ENCODE peak calls at places on chromosomes 13 and 19, in five cellular contexts. D, O, B, K and Q are unnamed samples.

GRCh38 chr19:18683955-18684641 is 618 bp downstream of the CRTC1 start:
- DNase-seq in K (no peak), B (no peak), D (no peak), O (no peak), Q (no peak)

GRCh38 chr13:99086869-99087129 is 108.9 kb upstream of the DOCK9 start:
- DNase-seq in K (no peak), O (no peak), B (no peak), D (peak; percentile 25), Q (peak; percentile 44)

GRCh38 chr19:14159059-14159458 is 22.7 kb upstream of the ASF1B start:
- DNase-seq in O (no peak), B (no peak), K (no peak), D (no peak), Q (no peak)

GRCh38 chr19:49833594-49833993 is 15.5 kb downstream of the MED25 start:
- DNase-seq in B (no peak), O (no peak), D (no peak), K (no peak), Q (no peak)

GRCh38 chr19:31717316-31717715 is 368.1 kb upstream of the TSHZ3 start:
- DNase-seq in B (no peak), K (no peak), O (no peak), D (no peak), Q (no peak)

GRCh38 chr13:75432045-75432444 is 49.9 kb downstream of the TBC1D4 start:
- DNase-seq in B (no peak), D (no peak), K (no peak), O (no peak), Q (no peak)

GRCh38 chr19:42281175-42282035 is 12.4 kb downstream of the CIC start:
- DNase-seq in K (peak; percentile 58), B (peak; percentile 81), O (no peak), D (peak; percentile 65), Q (peak; percentile 62)

GRCh38 chr19:51002542-51003311 is 1.3 kb upstream of the KLK8 start:
- DNase-seq in D (no peak), B (no peak), K (peak; percentile 74), O (peak; percentile 99), Q (peak; percentile 37)

GRCh38 chr13:25602206-25602605 is 230.4 kb downstream of the ATP8A2 start:
- DNase-seq in K (no peak), D (no peak), O (no peak), B (no peak), Q (no peak)

GRCh38 chr19:42030605-42031004 is 36.6 kb upstream of the ATP1A3 start:
- DNase-seq in O (no peak), B (no peak), K (no peak), D (no peak), Q (no peak)

GRCh38 chr13:102369303-102369702 is 32.5 kb downstream of the FGF14 start:
- DNase-seq in D (peak; percentile 17), O (no peak), B (no peak), K (no peak), Q (no peak)

GRCh38 chr13:51643114-51643881 is 59.0 kb downstream of the WDFY2 start:
- DNase-seq in B (no peak), K (no peak), O (no peak), D (peak; percentile 81), Q (no peak)

DNA sequence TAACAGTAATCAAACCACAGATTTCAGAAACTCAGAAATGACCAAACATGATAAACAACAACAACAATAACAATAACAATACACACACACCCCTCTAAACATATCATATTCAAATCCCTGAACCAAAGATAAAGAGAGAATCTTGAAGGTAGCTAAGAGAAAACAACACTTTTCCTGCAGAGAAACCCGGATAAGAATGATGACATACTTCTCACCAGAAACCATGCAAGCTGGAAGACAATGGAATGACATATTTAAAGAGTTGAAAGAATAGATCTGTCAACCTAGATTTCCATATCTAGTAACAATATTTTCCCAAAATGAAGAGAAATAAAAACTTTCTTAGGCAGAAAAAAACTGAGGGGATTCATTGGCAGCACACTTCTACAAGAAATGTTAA is 138.1 kb downstream of the LIG4 start:
- DNase-seq in K (no peak), O (no peak), B (no peak), D (no peak), Q (no peak)
- H3K36me3 ChIP-seq in K (no peaks in the 10 kb centered on the region), O (no peaks in the 10 kb centered on the region), B (no peaks in the 10 kb centered on the region), D (no peaks in the 10 kb centered on the region), Q (no peaks in the 10 kb centered on the region)

DNA sequence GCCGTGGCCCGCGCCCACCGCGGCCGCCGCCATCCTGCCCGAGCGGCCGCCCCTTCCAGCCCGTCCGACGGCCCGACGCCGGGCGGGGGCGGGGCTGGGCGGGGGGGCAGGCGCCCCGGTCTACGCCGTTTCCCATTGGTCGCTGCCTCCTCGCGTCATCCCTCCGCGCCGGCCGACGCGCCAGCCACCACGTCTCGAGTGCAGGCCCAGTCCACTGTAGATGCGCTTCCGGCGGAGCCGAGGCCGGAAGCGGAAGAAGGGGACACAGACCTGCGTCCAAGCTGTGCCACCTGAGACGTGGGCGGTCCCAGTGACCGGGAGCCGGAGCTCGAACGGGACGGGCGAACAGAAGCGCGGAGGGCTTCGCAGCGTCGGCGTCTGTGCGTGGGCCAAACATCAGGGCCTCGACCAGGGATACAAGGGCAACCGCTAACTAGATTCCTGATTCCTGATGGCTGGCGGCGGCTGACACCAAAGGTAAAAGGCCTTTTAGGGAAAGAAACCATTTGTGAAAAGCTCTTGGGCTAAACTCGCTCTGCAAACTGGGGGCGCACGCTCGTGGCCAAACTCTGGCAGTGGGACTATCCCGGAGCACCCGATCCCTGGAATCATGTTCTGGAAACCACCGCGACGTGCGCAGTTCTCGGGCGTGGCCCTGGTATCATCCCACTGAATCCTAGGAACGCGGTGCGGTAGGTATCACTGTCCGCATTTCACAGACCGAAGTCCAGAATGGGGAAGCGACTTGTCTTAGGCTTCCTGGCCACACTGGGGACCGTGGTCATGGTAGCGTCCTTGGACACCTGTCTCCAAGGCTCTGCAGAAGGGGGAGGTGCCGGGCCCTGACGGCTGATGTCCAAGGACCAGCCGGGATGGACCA is at the start of gene SLC35E1:
- DNase-seq in K (peak; percentile 99), B (peak; percentile 95), O (peak; percentile 96), D (peak; percentile 93), Q (peak; percentile 96)
- H3K36me3 ChIP-seq in K (no peaks in the 10 kb centered on the region), B (peaks cover 16% of the 10 kb centered on the region), O (peaks cover 21% of the 10 kb centered on the region), D (peaks cover 19% of the 10 kb centered on the region), Q (peaks cover 7% of the 10 kb centered on the region)

GRCh38 chr13:106432636-106433035 is 102.8 kb downstream of the EFNB2 start:
- DNase-seq in K (no peak), O (peak; percentile 41), B (no peak), D (peak; percentile 11), Q (no peak)
- H3K36me3 ChIP-seq in K (no peaks in the 10 kb centered on the region), O (no peaks in the 10 kb centered on the region), B (no peaks in the 10 kb centered on the region), D (no peaks in the 10 kb centered on the region), Q (no peaks in the 10 kb centered on the region)

DNA sequence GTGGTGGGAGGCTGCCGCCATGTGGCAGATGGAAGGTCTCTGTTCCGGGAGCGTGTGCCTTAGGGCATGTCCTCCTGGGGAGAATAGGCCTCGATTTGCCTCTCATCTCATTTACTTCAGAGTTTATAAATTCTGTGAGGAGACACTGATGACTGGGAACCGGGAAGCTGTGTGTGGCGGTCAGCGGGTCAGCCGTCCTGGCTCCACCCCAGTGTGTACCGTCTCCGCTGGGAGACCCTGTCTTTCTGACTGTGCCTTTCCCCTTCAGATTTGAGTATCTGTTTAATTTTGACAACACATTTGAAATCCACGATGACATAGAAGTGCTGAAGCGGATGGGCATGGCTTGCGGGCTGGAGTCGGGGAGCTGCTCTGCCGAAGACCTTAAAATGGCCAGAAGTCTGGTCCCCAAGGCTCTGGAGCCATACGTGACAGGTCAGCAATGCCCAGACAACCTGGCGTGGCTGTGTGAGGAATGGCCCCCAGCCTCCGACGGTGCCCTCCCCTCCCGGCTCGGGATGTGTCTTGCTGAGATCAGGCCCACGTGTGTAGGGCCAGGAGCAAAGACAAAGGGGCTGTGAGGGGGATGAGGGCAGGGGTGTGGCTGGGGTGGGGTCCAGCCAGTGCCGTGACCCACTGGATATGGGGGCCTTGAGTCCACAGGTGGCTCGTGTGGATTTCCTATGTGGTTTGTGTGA is 21.6 kb downstream of the ATP4B start:
- DNase-seq in O (no peak), K (no peak), D (no peak), B (no peak), Q (no peak)
- H3K36me3 ChIP-seq in O (peaks cover 38% of the 10 kb centered on the region), K (peaks cover 11% of the 10 kb centered on the region), D (peaks cover 35% of the 10 kb centered on the region), B (peaks cover 22% of the 10 kb centered on the region), Q (peaks cover 4% of the 10 kb centered on the region)

GRCh38 chr19:40622773-40623075 is 21.6 kb downstream of the LTBP4 start:
- DNase-seq in K (no peak), B (no peak), D (no peak), O (no peak), Q (no peak)
- H3K36me3 ChIP-seq in K (no peaks in the 10 kb centered on the region), B (peaks cover 36% of the 10 kb centered on the region), D (peaks cover 13% of the 10 kb centered on the region), O (peaks cover 40% of the 10 kb centered on the region), Q (no peaks in the 10 kb centered on the region)

GRCh38 chr19:5803752-5804515 is 933 bp upstream of the NRTN start:
- DNase-seq in K (peak; percentile 97), B (peak; percentile 84), D (peak; percentile 78), O (peak; percentile 78), Q (peak; percentile 94)

GRCh38 chr19:5799247-5800241 is 5.3 kb upstream of the NRTN start:
- DNase-seq in B (peak; percentile 74), K (no peak), D (no peak), O (no peak), Q (peak; percentile 45)

GRCh38 chr19:5800361-5801270 is 4.3 kb upstream of the NRTN start:
- DNase-seq in O (no peak), D (no peak), K (no peak), B (no peak), Q (no peak)

GRCh38 chr19:5803441-5803751 is 1.5 kb upstream of the NRTN start:
- DNase-seq in K (no peak), O (no peak), D (no peak), B (no peak), Q (no peak)

GRCh38 chr19:5801796-5802616 is 2.9 kb upstream of the NRTN start:
- DNase-seq in O (no peak), D (peak; percentile 23), B (no peak), K (peak; percentile 91), Q (no peak)
- H3K36me3 ChIP-seq in O (no peaks in the 10 kb centered on the region), D (no peaks in the 10 kb centered on the region), B (no peaks in the 10 kb centered on the region), K (no peaks in the 10 kb centered on the region), Q (no peaks in the 10 kb centered on the region)